ENCODE peak calls at places on chromosome 21, in seven cellular contexts. One of them, this sample, is unnamed.

GRCh38 chr21:30689822-30690221 is 28.8 kb downstream of the KRTAP21-3 start:
- DNase-seq in LNCaP clone FGC: no peak
- DNase-seq in GM12865: no peak
- DNase-seq in hepatocyte: no peak
- DNase-seq in IMR-90: no peak
- DNase-seq in fibroblast of mammary gland: no peak
- DNase-seq in Peyer's patch: no peak
- DNase-seq in this sample: no peak

GRCh38 chr21:30616125-30616524 is at the start of gene KRTAP20-1:
- DNase-seq in LNCaP clone FGC: no peak
- DNase-seq in GM12865: no peak
- DNase-seq in hepatocyte: no peak
- DNase-seq in IMR-90: no peak
- DNase-seq in fibroblast of mammary gland: no peak
- DNase-seq in Peyer's patch: no peak
- DNase-seq in this sample: no peak

GRCh38 chr21:32298658-32299081 is at the start of gene MRAP:
- DNase-seq in LNCaP clone FGC: no peak
- DNase-seq in GM12865: no peak
- DNase-seq in hepatocyte: no peak
- DNase-seq in IMR-90: no peak
- DNase-seq in fibroblast of mammary gland: no peak
- DNase-seq in Peyer's patch: no peak
- DNase-seq in this sample: no peak

GRCh38 chr21:33027401-33028185 is 1.9 kb downstream of the OLIG2 start:
- DNase-seq in LNCaP clone FGC: no peak
- DNase-seq in GM12865: no peak
- DNase-seq in hepatocyte: no peak
- DNase-seq in IMR-90: no peak
- DNase-seq in fibroblast of mammary gland: no peak
- DNase-seq in Peyer's patch: no peak
- DNase-seq in this sample: no peak

GRCh38 chr21:21216013-21216412 is 217.8 kb downstream of the NCAM2 start:
- DNase-seq in LNCaP clone FGC: no peak
- DNase-seq in GM12865: no peak
- DNase-seq in hepatocyte: no peak
- DNase-seq in IMR-90: no peak
- DNase-seq in fibroblast of mammary gland: no peak
- DNase-seq in Peyer's patch: no peak
- DNase-seq in this sample: no peak

GRCh38 chr21:39014751-39015150 is 168.5 kb downstream of the PSMG1 start:
- DNase-seq in LNCaP clone FGC: no peak
- DNase-seq in GM12865: no peak
- DNase-seq in hepatocyte: peak
- DNase-seq in IMR-90: peak
- DNase-seq in fibroblast of mammary gland: peak
- DNase-seq in Peyer's patch: no peak
- DNase-seq in this sample: peak

GRCh38 chr21:34548782-34549376 is 36.9 kb upstream of the KCNE1 start:
- DNase-seq in LNCaP clone FGC: no peak
- DNase-seq in GM12865: no peak
- DNase-seq in hepatocyte: no peak
- DNase-seq in IMR-90: no peak
- DNase-seq in fibroblast of mammary gland: no peak
- DNase-seq in Peyer's patch: no peak
- DNase-seq in this sample: no peak

GRCh38 chr21:41121785-41122415 is 46.1 kb upstream of the BACE2 start:
- DNase-seq in LNCaP clone FGC: peak
- DNase-seq in GM12865: peak
- DNase-seq in hepatocyte: peak
- DNase-seq in IMR-90: peak
- DNase-seq in fibroblast of mammary gland: peak
- DNase-seq in Peyer's patch: peak
- DNase-seq in this sample: peak

GRCh38 chr21:25708467-25709065 is 26.1 kb downstream of the ATP5PF start:
- DNase-seq in LNCaP clone FGC: no peak
- DNase-seq in GM12865: peak
- DNase-seq in hepatocyte: peak
- DNase-seq in IMR-90: peak
- DNase-seq in fibroblast of mammary gland: peak
- DNase-seq in Peyer's patch: peak
- DNase-seq in this sample: peak

GRCh38 chr21:32253215-32253641 is 25.6 kb downstream of the MIS18A start:
- DNase-seq in LNCaP clone FGC: no peak
- DNase-seq in GM12865: no peak
- DNase-seq in hepatocyte: peak
- DNase-seq in IMR-90: peak
- DNase-seq in fibroblast of mammary gland: peak
- DNase-seq in Peyer's patch: no peak
- DNase-seq in this sample: peak

GRCh38 chr21:17673261-17674020 is 60.7 kb upstream of the BTG3 start:
- DNase-seq in LNCaP clone FGC: no peak
- DNase-seq in GM12865: no peak
- DNase-seq in hepatocyte: no peak
- DNase-seq in IMR-90: no peak
- DNase-seq in fibroblast of mammary gland: peak
- DNase-seq in Peyer's patch: no peak
- DNase-seq in this sample: peak

GRCh38 chr21:25331286-25331685 is 276.0 kb downstream of the MRPL39 start:
- DNase-seq in LNCaP clone FGC: no peak
- DNase-seq in GM12865: no peak
- DNase-seq in hepatocyte: no peak
- DNase-seq in IMR-90: no peak
- DNase-seq in fibroblast of mammary gland: peak
- DNase-seq in Peyer's patch: no peak
- DNase-seq in this sample: no peak

GRCh38 chr21:39077816-39078215 is 105.4 kb downstream of the PSMG1 start:
- DNase-seq in LNCaP clone FGC: no peak
- DNase-seq in GM12865: no peak
- DNase-seq in hepatocyte: no peak
- DNase-seq in IMR-90: no peak
- DNase-seq in fibroblast of mammary gland: no peak
- DNase-seq in Peyer's patch: no peak
- DNase-seq in this sample: peak

GRCh38 chr21:33185852-33186251 is 43.9 kb upstream of the IFNAR2 start:
- DNase-seq in LNCaP clone FGC: no peak
- DNase-seq in GM12865: no peak
- DNase-seq in hepatocyte: no peak
- DNase-seq in IMR-90: no peak
- DNase-seq in fibroblast of mammary gland: no peak
- DNase-seq in Peyer's patch: no peak
- DNase-seq in this sample: no peak

GRCh38 chr21:31599563-31599962 is 59.9 kb upstream of the SOD1 start:
- DNase-seq in LNCaP clone FGC: no peak
- DNase-seq in GM12865: no peak
- DNase-seq in hepatocyte: no peak
- DNase-seq in IMR-90: no peak
- DNase-seq in fibroblast of mammary gland: no peak
- DNase-seq in Peyer's patch: no peak
- DNase-seq in this sample: no peak

GRCh38 chr21:39568380-39568779 is 44.4 kb upstream of the B3GALT5 start:
- DNase-seq in LNCaP clone FGC: no peak
- DNase-seq in GM12865: no peak
- DNase-seq in hepatocyte: no peak
- DNase-seq in IMR-90: no peak
- DNase-seq in fibroblast of mammary gland: no peak
- DNase-seq in Peyer's patch: no peak
- DNase-seq in this sample: no peak

GRCh38 chr21:27024971-27025370 is 58.1 kb upstream of the ADAMTS5 start:
- DNase-seq in LNCaP clone FGC: no peak
- DNase-seq in GM12865: no peak
- DNase-seq in hepatocyte: no peak
- DNase-seq in IMR-90: peak
- DNase-seq in fibroblast of mammary gland: no peak
- DNase-seq in Peyer's patch: no peak
- DNase-seq in this sample: peak

GRCh38 chr21:34075760-34076159 is 2.4 kb downstream of the MRPS6 start:
- DNase-seq in LNCaP clone FGC: no peak
- DNase-seq in GM12865: no peak
- DNase-seq in hepatocyte: no peak
- DNase-seq in IMR-90: no peak
- DNase-seq in fibroblast of mammary gland: no peak
- DNase-seq in Peyer's patch: no peak
- DNase-seq in this sample: peak

GRCh38 chr21:27795418-27795817 is 828.5 kb upstream of the ADAMTS5 start:
- DNase-seq in LNCaP clone FGC: no peak
- DNase-seq in GM12865: no peak
- DNase-seq in hepatocyte: no peak
- DNase-seq in IMR-90: no peak
- DNase-seq in fibroblast of mammary gland: no peak
- DNase-seq in Peyer's patch: no peak
- DNase-seq in this sample: no peak

GRCh38 chr21:34086887-34087306 is 13.5 kb downstream of the MRPS6 start:
- DNase-seq in LNCaP clone FGC: no peak
- DNase-seq in GM12865: no peak
- DNase-seq in hepatocyte: no peak
- DNase-seq in IMR-90: no peak
- DNase-seq in fibroblast of mammary gland: no peak
- DNase-seq in Peyer's patch: no peak
- DNase-seq in this sample: no peak

GRCh38 chr21:26795866-26796329 is 49.3 kb downstream of the ADAMTS1 start:
- DNase-seq in LNCaP clone FGC: peak
- DNase-seq in GM12865: no peak
- DNase-seq in hepatocyte: peak
- DNase-seq in IMR-90: peak
- DNase-seq in fibroblast of mammary gland: peak
- DNase-seq in Peyer's patch: peak
- DNase-seq in this sample: peak

GRCh38 chr21:35044770-35045538 is 4.1 kb downstream of the RUNX1 start:
- DNase-seq in LNCaP clone FGC: no peak
- DNase-seq in GM12865: peak
- DNase-seq in hepatocyte: no peak
- DNase-seq in IMR-90: no peak
- DNase-seq in fibroblast of mammary gland: no peak
- DNase-seq in Peyer's patch: no peak
- DNase-seq in this sample: no peak

GRCh38 chr21:37873655-37874054 is 42.6 kb downstream of the KCNJ6 start:
- DNase-seq in LNCaP clone FGC: no peak
- DNase-seq in GM12865: no peak
- DNase-seq in hepatocyte: peak
- DNase-seq in IMR-90: peak
- DNase-seq in fibroblast of mammary gland: no peak
- DNase-seq in Peyer's patch: no peak
- DNase-seq in this sample: peak
- TF ChIP-seq CTCF in LNCaP clone FGC: peak
- TF ChIP-seq CTCF in GM12865: no peak
- TF ChIP-seq CTCF in hepatocyte: peak
- TF ChIP-seq CTCF in IMR-90: peak
- TF ChIP-seq CTCF in fibroblast of mammary gland: peak
- TF ChIP-seq CTCF in Peyer's patch: peak
- TF ChIP-seq CTCF in this sample: peak

GRCh38 chr21:44778094-44778493 is 23.5 kb downstream of the UBE2G2 start:
- DNase-seq in LNCaP clone FGC: no peak
- DNase-seq in GM12865: no peak
- DNase-seq in hepatocyte: no peak
- DNase-seq in IMR-90: no peak
- DNase-seq in fibroblast of mammary gland: no peak
- DNase-seq in Peyer's patch: no peak
- DNase-seq in this sample: no peak
- H3K4me3 ChIP-seq in LNCaP clone FGC: no peak
- H3K4me3 ChIP-seq in GM12865: no peak
- H3K4me3 ChIP-seq in hepatocyte: no peak
- H3K4me3 ChIP-seq in IMR-90: no peak
- H3K4me3 ChIP-seq in fibroblast of mammary gland: no peak
- H3K4me3 ChIP-seq in Peyer's patch: no peak
- H3K4me3 ChIP-seq in this sample: no peak

GRCh38 chr21:45640001-45640887 is 3.3 kb upstream of the PCBP3 start:
- DNase-seq in LNCaP clone FGC: no peak
- DNase-seq in GM12865: no peak
- DNase-seq in hepatocyte: no peak
- DNase-seq in IMR-90: no peak
- DNase-seq in fibroblast of mammary gland: no peak
- DNase-seq in Peyer's patch: no peak
- DNase-seq in this sample: no peak

GRCh38 chr21:45641480-45642035 is 2.0 kb upstream of the PCBP3 start:
- DNase-seq in LNCaP clone FGC: no peak
- DNase-seq in GM12865: no peak
- DNase-seq in hepatocyte: no peak
- DNase-seq in IMR-90: no peak
- DNase-seq in fibroblast of mammary gland: no peak
- DNase-seq in Peyer's patch: no peak
- DNase-seq in this sample: no peak

GRCh38 chr21:45642122-45642813 is 1.3 kb upstream of the PCBP3 start:
- DNase-seq in LNCaP clone FGC: no peak
- DNase-seq in GM12865: no peak
- DNase-seq in hepatocyte: peak
- DNase-seq in IMR-90: no peak
- DNase-seq in fibroblast of mammary gland: no peak
- DNase-seq in Peyer's patch: no peak
- DNase-seq in this sample: no peak

GRCh38 chr21:45639206-45640000 is 4.1 kb upstream of the PCBP3 start:
- DNase-seq in LNCaP clone FGC: no peak
- DNase-seq in GM12865: no peak
- DNase-seq in hepatocyte: no peak
- DNase-seq in IMR-90: no peak
- DNase-seq in fibroblast of mammary gland: peak
- DNase-seq in Peyer's patch: no peak
- DNase-seq in this sample: no peak

GRCh38 chr21:45640888-45641479 is 2.5 kb upstream of the PCBP3 start:
- DNase-seq in LNCaP clone FGC: peak
- DNase-seq in GM12865: peak
- DNase-seq in hepatocyte: peak
- DNase-seq in IMR-90: peak
- DNase-seq in fibroblast of mammary gland: peak
- DNase-seq in Peyer's patch: peak
- DNase-seq in this sample: peak
- TF ChIP-seq CTCF in LNCaP clone FGC: no peak
- TF ChIP-seq CTCF in GM12865: peak
- TF ChIP-seq CTCF in hepatocyte: peak
- TF ChIP-seq CTCF in IMR-90: peak
- TF ChIP-seq CTCF in fibroblast of mammary gland: peak
- TF ChIP-seq CTCF in Peyer's patch: no peak
- TF ChIP-seq CTCF in this sample: peak

GRCh38 chr21:36141513-36141925 is 6.6 kb downstream of the CBR3 start:
- DNase-seq in LNCaP clone FGC: peak
- DNase-seq in GM12865: peak
- DNase-seq in hepatocyte: peak
- DNase-seq in IMR-90: peak
- DNase-seq in fibroblast of mammary gland: peak
- DNase-seq in Peyer's patch: peak
- DNase-seq in this sample: peak

GRCh38 chr21:36132691-36133090 is 2.2 kb upstream of the CBR3 start:
- DNase-seq in LNCaP clone FGC: no peak
- DNase-seq in GM12865: no peak
- DNase-seq in hepatocyte: no peak
- DNase-seq in IMR-90: no peak
- DNase-seq in fibroblast of mammary gland: no peak
- DNase-seq in Peyer's patch: peak
- DNase-seq in this sample: no peak

GRCh38 chr21:36134820-36135390 is at the start of gene CBR3:
- DNase-seq in LNCaP clone FGC: no peak
- DNase-seq in GM12865: no peak
- DNase-seq in hepatocyte: peak
- DNase-seq in IMR-90: peak
- DNase-seq in fibroblast of mammary gland: peak
- DNase-seq in Peyer's patch: peak
- DNase-seq in this sample: peak

GRCh38 chr21:36135391-36136094 is 664 bp downstream of the CBR3 start:
- DNase-seq in LNCaP clone FGC: no peak
- DNase-seq in GM12865: peak
- DNase-seq in hepatocyte: peak
- DNase-seq in IMR-90: peak
- DNase-seq in fibroblast of mammary gland: peak
- DNase-seq in Peyer's patch: peak
- DNase-seq in this sample: peak
- H3K4me3 ChIP-seq in LNCaP clone FGC: peak
- H3K4me3 ChIP-seq in GM12865: peak
- H3K4me3 ChIP-seq in hepatocyte: peak
- H3K4me3 ChIP-seq in IMR-90: peak
- H3K4me3 ChIP-seq in fibroblast of mammary gland: peak
- H3K4me3 ChIP-seq in Peyer's patch: peak
- H3K4me3 ChIP-seq in this sample: peak

GRCh38 chr21:42513985-42514882 is 582 bp downstream of the SLC37A1 start:
- DNase-seq in LNCaP clone FGC: no peak
- DNase-seq in GM12865: peak
- DNase-seq in hepatocyte: peak
- DNase-seq in IMR-90: no peak
- DNase-seq in fibroblast of mammary gland: no peak
- DNase-seq in Peyer's patch: peak
- DNase-seq in this sample: no peak
- TF ChIP-seq CTCF in LNCaP clone FGC: no peak
- TF ChIP-seq CTCF in GM12865: no peak
- TF ChIP-seq CTCF in hepatocyte: no peak
- TF ChIP-seq CTCF in IMR-90: no peak
- TF ChIP-seq CTCF in fibroblast of mammary gland: no peak
- TF ChIP-seq CTCF in Peyer's patch: peak
- TF ChIP-seq CTCF in this sample: no peak

This sample was measured in fibroblast of villous mesenchyme.